ENCODE peak calls at places on chromosomes 12 and 14, in seven cellular contexts. One of them, this sample, is unnamed.

GRCh38 chr14:101020971-101021370 is 117.4 kb upstream of the RTL1 start:
- DNase-seq in stomach: peak
- DNase-seq in heart left ventricle: no peak
- DNase-seq in endodermal cell: peak
- DNase-seq in kidney epithelial cell: no peak
- DNase-seq in ovary: no peak
- DNase-seq in IMR-90: no peak
- DNase-seq in this sample: no peak

GRCh38 chr14:54699735-54700134 is 132.8 kb downstream of the SAMD4A start:
- DNase-seq in stomach: no peak
- DNase-seq in heart left ventricle: no peak
- DNase-seq in endodermal cell: no peak
- DNase-seq in kidney epithelial cell: no peak
- DNase-seq in ovary: no peak
- DNase-seq in IMR-90: no peak
- DNase-seq in this sample: no peak

GRCh38 chr12:6533653-6534157 is 612 bp upstream of the GAPDH start:
- DNase-seq in stomach: peak
- DNase-seq in heart left ventricle: peak
- DNase-seq in endodermal cell: peak
- DNase-seq in kidney epithelial cell: no peak
- DNase-seq in ovary: peak
- DNase-seq in IMR-90: peak
- DNase-seq in this sample: no peak

GRCh38 chr12:106193404-106194215 is 54.2 kb downstream of the CKAP4 start:
- DNase-seq in stomach: no peak
- DNase-seq in heart left ventricle: no peak
- DNase-seq in endodermal cell: no peak
- DNase-seq in kidney epithelial cell: no peak
- DNase-seq in ovary: no peak
- DNase-seq in IMR-90: no peak
- DNase-seq in this sample: no peak

GRCh38 chr14:34034447-34035176 is 83.7 kb upstream of the EGLN3 start:
- DNase-seq in stomach: no peak
- DNase-seq in heart left ventricle: no peak
- DNase-seq in endodermal cell: no peak
- DNase-seq in kidney epithelial cell: no peak
- DNase-seq in ovary: no peak
- DNase-seq in IMR-90: no peak
- DNase-seq in this sample: no peak

GRCh38 chr14:96198430-96199133 is 6.1 kb upstream of the BDKRB2 start:
- DNase-seq in stomach: no peak
- DNase-seq in heart left ventricle: no peak
- DNase-seq in endodermal cell: no peak
- DNase-seq in kidney epithelial cell: no peak
- DNase-seq in ovary: no peak
- DNase-seq in IMR-90: no peak
- DNase-seq in this sample: no peak

GRCh38 chr12:19404232-19404880 is 34.9 kb upstream of the AEBP2 start:
- DNase-seq in stomach: no peak
- DNase-seq in heart left ventricle: no peak
- DNase-seq in endodermal cell: no peak
- DNase-seq in kidney epithelial cell: no peak
- DNase-seq in ovary: no peak
- DNase-seq in IMR-90: no peak
- DNase-seq in this sample: no peak

GRCh38 chr12:34400423-34400881 is 378.2 kb downstream of the ALG10 start:
- DNase-seq in stomach: peak
- DNase-seq in heart left ventricle: peak
- DNase-seq in endodermal cell: peak
- DNase-seq in kidney epithelial cell: no peak
- DNase-seq in ovary: peak
- DNase-seq in IMR-90: no peak
- DNase-seq in this sample: no peak

GRCh38 chr12:85874064-85874463 is at the start of gene NTS:
- DNase-seq in stomach: no peak
- DNase-seq in heart left ventricle: no peak
- DNase-seq in endodermal cell: peak
- DNase-seq in kidney epithelial cell: no peak
- DNase-seq in ovary: no peak
- DNase-seq in IMR-90: no peak
- DNase-seq in this sample: no peak

GRCh38 chr12:23950011-23950774 is 723 bp upstream of the SOX5 start:
- DNase-seq in stomach: no peak
- DNase-seq in heart left ventricle: no peak
- DNase-seq in endodermal cell: peak
- DNase-seq in kidney epithelial cell: no peak
- DNase-seq in ovary: peak
- DNase-seq in IMR-90: peak
- DNase-seq in this sample: no peak

GRCh38 chr14:35155962-35156361 is 33.6 kb downstream of the PRORP start:
- DNase-seq in stomach: no peak
- DNase-seq in heart left ventricle: no peak
- DNase-seq in endodermal cell: no peak
- DNase-seq in kidney epithelial cell: no peak
- DNase-seq in ovary: no peak
- DNase-seq in IMR-90: peak
- DNase-seq in this sample: peak

GRCh38 chr12:58104443-58104842 is 163.1 kb downstream of the ATP23 start:
- DNase-seq in stomach: no peak
- DNase-seq in heart left ventricle: no peak
- DNase-seq in endodermal cell: no peak
- DNase-seq in kidney epithelial cell: no peak
- DNase-seq in ovary: no peak
- DNase-seq in IMR-90: no peak
- DNase-seq in this sample: no peak

GRCh38 chr12:113877608-113878007 is 88.5 kb downstream of the RBM19 start:
- DNase-seq in stomach: no peak
- DNase-seq in heart left ventricle: no peak
- DNase-seq in endodermal cell: no peak
- DNase-seq in kidney epithelial cell: no peak
- DNase-seq in ovary: no peak
- DNase-seq in IMR-90: no peak
- DNase-seq in this sample: no peak

GRCh38 chr14:28671425-28671824 is 95.2 kb upstream of the FOXG1 start:
- DNase-seq in stomach: no peak
- DNase-seq in heart left ventricle: no peak
- DNase-seq in endodermal cell: no peak
- DNase-seq in kidney epithelial cell: no peak
- DNase-seq in ovary: no peak
- DNase-seq in IMR-90: peak
- DNase-seq in this sample: no peak

GRCh38 chr12:123106640-123107359 is 44.1 kb downstream of the PITPNM2 start:
- DNase-seq in stomach: no peak
- DNase-seq in heart left ventricle: peak
- DNase-seq in endodermal cell: peak
- DNase-seq in kidney epithelial cell: no peak
- DNase-seq in ovary: no peak
- DNase-seq in IMR-90: no peak
- DNase-seq in this sample: no peak

GRCh38 chr14:65961004-65961403 is 525.2 kb upstream of the CCDC196 start:
- DNase-seq in stomach: peak
- DNase-seq in heart left ventricle: no peak
- DNase-seq in endodermal cell: peak
- DNase-seq in kidney epithelial cell: no peak
- DNase-seq in ovary: no peak
- DNase-seq in IMR-90: peak
- DNase-seq in this sample: no peak

GRCh38 chr12:54294152-54294913 is 6.5 kb downstream of the NFE2 start:
- DNase-seq in stomach: peak
- DNase-seq in heart left ventricle: peak
- DNase-seq in endodermal cell: peak
- DNase-seq in kidney epithelial cell: no peak
- DNase-seq in ovary: no peak
- DNase-seq in IMR-90: no peak
- DNase-seq in this sample: no peak

GRCh38 chr12:124923906-124924734 is 9.7 kb upstream of the UBC start:
- DNase-seq in stomach: no peak
- DNase-seq in heart left ventricle: no peak
- DNase-seq in endodermal cell: peak
- DNase-seq in kidney epithelial cell: no peak
- DNase-seq in ovary: no peak
- DNase-seq in IMR-90: peak
- DNase-seq in this sample: no peak

GRCh38 chr12:78959556-78959955 is 95.0 kb downstream of the SYT1 start:
- DNase-seq in stomach: no peak
- DNase-seq in heart left ventricle: no peak
- DNase-seq in endodermal cell: no peak
- DNase-seq in kidney epithelial cell: no peak
- DNase-seq in ovary: no peak
- DNase-seq in IMR-90: no peak
- DNase-seq in this sample: no peak

GRCh38 chr14:33943081-33943480 is 7.8 kb downstream of the EGLN3 start:
- DNase-seq in stomach: peak
- DNase-seq in heart left ventricle: no peak
- DNase-seq in endodermal cell: no peak
- DNase-seq in kidney epithelial cell: no peak
- DNase-seq in ovary: no peak
- DNase-seq in IMR-90: no peak
- DNase-seq in this sample: no peak

GRCh38 chr14:61540931-61541330 is 154.4 kb upstream of the HIF1A start:
- DNase-seq in stomach: no peak
- DNase-seq in heart left ventricle: no peak
- DNase-seq in endodermal cell: peak
- DNase-seq in kidney epithelial cell: no peak
- DNase-seq in ovary: no peak
- DNase-seq in IMR-90: no peak
- DNase-seq in this sample: no peak

GRCh38 chr14:105711841-105712460 is 185.6 kb downstream of the TMEM121 start:
- DNase-seq in stomach: no peak
- DNase-seq in heart left ventricle: no peak
- DNase-seq in endodermal cell: peak
- DNase-seq in kidney epithelial cell: no peak
- DNase-seq in ovary: no peak
- DNase-seq in IMR-90: no peak
- DNase-seq in this sample: no peak

GRCh38 chr14:55353686-55354467 is 57.8 kb downstream of the ATG14 start:
- DNase-seq in stomach: no peak
- DNase-seq in heart left ventricle: no peak
- DNase-seq in endodermal cell: peak
- DNase-seq in kidney epithelial cell: no peak
- DNase-seq in ovary: no peak
- DNase-seq in IMR-90: no peak
- DNase-seq in this sample: no peak

GRCh38 chr12:7113389-7113871 is 4.4 kb upstream of the C1RL start:
- DNase-seq in stomach: no peak
- DNase-seq in heart left ventricle: no peak
- DNase-seq in endodermal cell: peak
- DNase-seq in kidney epithelial cell: no peak
- DNase-seq in ovary: no peak
- DNase-seq in IMR-90: peak
- DNase-seq in this sample: no peak

GRCh38 chr12:20063116-20063515 is 305.2 kb upstream of the PDE3A start:
- DNase-seq in stomach: no peak
- DNase-seq in heart left ventricle: no peak
- DNase-seq in endodermal cell: no peak
- DNase-seq in kidney epithelial cell: no peak
- DNase-seq in ovary: no peak
- DNase-seq in IMR-90: peak
- DNase-seq in this sample: no peak

GRCh38 chr14:69876221-69876847 is 2.9 kb upstream of the SMOC1 start:
- DNase-seq in stomach: no peak
- DNase-seq in heart left ventricle: no peak
- DNase-seq in endodermal cell: no peak
- DNase-seq in kidney epithelial cell: no peak
- DNase-seq in ovary: no peak
- DNase-seq in IMR-90: no peak
- DNase-seq in this sample: no peak

GRCh38 chr12:83537428-83538053 is 850.8 kb downstream of the TMTC2 start:
- DNase-seq in stomach: no peak
- DNase-seq in heart left ventricle: no peak
- DNase-seq in endodermal cell: peak
- DNase-seq in kidney epithelial cell: no peak
- DNase-seq in ovary: no peak
- DNase-seq in IMR-90: no peak
- DNase-seq in this sample: no peak

GRCh38 chr12:12549426-12549825 is 13.2 kb downstream of the DUSP16 start:
- DNase-seq in stomach: no peak
- DNase-seq in heart left ventricle: no peak
- DNase-seq in endodermal cell: no peak
- DNase-seq in kidney epithelial cell: no peak
- DNase-seq in ovary: no peak
- DNase-seq in IMR-90: no peak
- DNase-seq in this sample: no peak

GRCh38 chr12:116598341-116599284 is 39.4 kb downstream of the MAP1LC3B2 start:
- DNase-seq in stomach: no peak
- DNase-seq in heart left ventricle: no peak
- DNase-seq in endodermal cell: peak
- DNase-seq in kidney epithelial cell: no peak
- DNase-seq in ovary: no peak
- DNase-seq in IMR-90: no peak
- DNase-seq in this sample: no peak

GRCh38 chr12:104494816-104495158 is 38.0 kb downstream of the CHST11 start:
- DNase-seq in stomach: no peak
- DNase-seq in heart left ventricle: no peak
- DNase-seq in endodermal cell: no peak
- DNase-seq in kidney epithelial cell: no peak
- DNase-seq in ovary: no peak
- DNase-seq in IMR-90: no peak
- DNase-seq in this sample: no peak

GRCh38 chr14:32494566-32495434 is 165.7 kb downstream of the AKAP6 start:
- DNase-seq in stomach: no peak
- DNase-seq in heart left ventricle: no peak
- DNase-seq in endodermal cell: no peak
- DNase-seq in kidney epithelial cell: no peak
- DNase-seq in ovary: no peak
- DNase-seq in IMR-90: peak
- DNase-seq in this sample: no peak
- H3K4me3 ChIP-seq in stomach: peak
- H3K4me3 ChIP-seq in heart left ventricle: peak
- H3K4me3 ChIP-seq in endodermal cell: no peak
- H3K4me3 ChIP-seq in kidney epithelial cell: no peak
- H3K4me3 ChIP-seq in ovary: no peak
- H3K4me3 ChIP-seq in IMR-90: peak
- H3K4me3 ChIP-seq in this sample: peak

GRCh38 chr12:93678779-93679178 is 1.6 kb downstream of the CRADD start:
- DNase-seq in stomach: no peak
- DNase-seq in heart left ventricle: no peak
- DNase-seq in endodermal cell: peak
- DNase-seq in kidney epithelial cell: no peak
- DNase-seq in ovary: no peak
- DNase-seq in IMR-90: no peak
- DNase-seq in this sample: no peak
- TF ChIP-seq CTCF in stomach: no peak
- TF ChIP-seq CTCF in heart left ventricle: no peak
- TF ChIP-seq CTCF in endodermal cell: no peak
- TF ChIP-seq CTCF in kidney epithelial cell: no peak
- TF ChIP-seq CTCF in ovary: no peak
- TF ChIP-seq CTCF in IMR-90: no peak
- TF ChIP-seq CTCF in this sample: no peak

GRCh38 chr12:101902641-101903040 is 25.3 kb downstream of the DRAM1 start:
- DNase-seq in stomach: no peak
- DNase-seq in heart left ventricle: no peak
- DNase-seq in endodermal cell: no peak
- DNase-seq in kidney epithelial cell: no peak
- DNase-seq in ovary: no peak
- DNase-seq in IMR-90: no peak
- DNase-seq in this sample: no peak
- H3K4me3 ChIP-seq in stomach: no peak
- H3K4me3 ChIP-seq in heart left ventricle: no peak
- H3K4me3 ChIP-seq in endodermal cell: no peak
- H3K4me3 ChIP-seq in kidney epithelial cell: no peak
- H3K4me3 ChIP-seq in ovary: no peak
- H3K4me3 ChIP-seq in IMR-90: no peak
- H3K4me3 ChIP-seq in this sample: no peak

GRCh38 chr12:26465419-26466097 is 270.2 kb downstream of the SSPN start:
- DNase-seq in stomach: no peak
- DNase-seq in heart left ventricle: no peak
- DNase-seq in endodermal cell: peak
- DNase-seq in kidney epithelial cell: no peak
- DNase-seq in ovary: no peak
- DNase-seq in IMR-90: no peak
- DNase-seq in this sample: no peak
- TF ChIP-seq CTCF in stomach: no peak
- TF ChIP-seq CTCF in heart left ventricle: no peak
- TF ChIP-seq CTCF in endodermal cell: peak
- TF ChIP-seq CTCF in kidney epithelial cell: peak
- TF ChIP-seq CTCF in ovary: no peak
- TF ChIP-seq CTCF in IMR-90: no peak
- TF ChIP-seq CTCF in this sample: peak